ENCODE peak calls at places on chromosomes 6 and 20, in ten cellular contexts. A is stomach, D is HepG2, M is psoas muscle, G is IMR-90, W is hepatocyte, Z is body of pancreas, F is Calu3, P is bronchial epithelial cell, I is sigmoid colon. Q is an unnamed sample.
A peak's percentile ranks its signal among the peaks of the same experiment; 100 is the strongest.

GRCh38 chr6:41100871-41101287 is 28.1 kb downstream of the NFYA start:
- DNase-seq in A (no peak), D (no peak), M (no peak), G (no peak), W (no peak), Z (no peak), F (no peak), P (no peak), I (no peak), Q (no peak)

GRCh38 chr6:5997420-5998093 is 9.2 kb downstream of the NRN1 start:
- DNase-seq in A (no peak), D (no peak), M (peak; percentile 56), G (no peak), W (no peak), Z (no peak), F (no peak), P (no peak), I (no peak), Q (no peak)

GRCh38 chr6:2843138-2843740 is 1.6 kb upstream of the SERPINB1 start:
- DNase-seq in A (no peak), D (no peak), M (no peak), G (no peak), W (no peak), Z (no peak), F (no peak), P (no peak), I (no peak), Q (no peak)

GRCh38 chr6:94658929-94659328 is 918.4 kb upstream of the MANEA start:
- DNase-seq in A (no peak), D (no peak), M (no peak), G (no peak), W (no peak), Z (no peak), F (no peak), P (no peak), I (no peak), Q (no peak)

GRCh38 chr20:16415079-16415478 is 158.2 kb downstream of the KIF16B start:
- DNase-seq in A (no peak), D (no peak), M (no peak), G (peak; percentile 54), W (no peak), Z (no peak), F (no peak), P (peak; percentile 88), I (no peak), Q (no peak)

GRCh38 chr6:18141805-18142590 is 12.9 kb downstream of the TPMT start:
- DNase-seq in A (no peak), D (no peak), M (no peak), G (no peak), W (no peak), Z (no peak), F (no peak), P (no peak), I (no peak), Q (no peak)

GRCh38 chr20:6692566-6693168 is 74.8 kb upstream of the BMP2 start:
- DNase-seq in A (no peak), D (no peak), M (peak; percentile 63), G (no peak), W (peak; percentile 58), Z (no peak), F (no peak), P (no peak), I (no peak), Q (no peak)

GRCh38 chr20:11267131-11267761 is 593.4 kb upstream of the JAG1 start:
- DNase-seq in A (no peak), D (peak; percentile 79), M (peak; percentile 54), G (peak; percentile 98), W (peak; percentile 84), Z (peak; percentile 50), F (peak; percentile 52), P (peak; percentile 95), I (no peak), Q (no peak)

GRCh38 chr20:17036546-17036945 is 190.3 kb upstream of the PCSK2 start:
- DNase-seq in A (no peak), D (no peak), M (no peak), G (peak; percentile 58), W (peak; percentile 15), Z (no peak), F (no peak), P (no peak), I (no peak), Q (no peak)

GRCh38 chr20:37406010-37406998 is 60.4 kb downstream of the SRC start:
- DNase-seq in A (peak; percentile 45), D (no peak), M (no peak), G (peak; percentile 28), W (peak; percentile 77), Z (peak; percentile 40), F (peak; percentile 77), P (peak; percentile 17), I (no peak), Q (no peak)

GRCh38 chr6:111661541-111662041 is 55.9 kb upstream of the TRAF3IP2 start:
- DNase-seq in A (peak; percentile 60), D (no peak), M (peak; percentile 81), G (no peak), W (no peak), Z (peak; percentile 45), F (no peak), P (no peak), I (no peak), Q (no peak)

GRCh38 chr20:2387180-2387577 is 6.5 kb downstream of the TGM6 start:
- DNase-seq in A (no peak), D (peak; percentile 48), M (no peak), G (peak; percentile 19), W (peak; percentile 23), Z (no peak), F (peak; percentile 48), P (peak; percentile 49), I (no peak), Q (no peak)

GRCh38 chr6:36655073-36655847 is 23.3 kb upstream of the CDKN1A start:
- DNase-seq in A (no peak), D (no peak), M (no peak), G (no peak), W (no peak), Z (no peak), F (no peak), P (no peak), I (no peak), Q (no peak)

GRCh38 chr20:2752631-2753455 is 47.6 kb downstream of the CPXM1 start:
- DNase-seq in A (no peak), D (peak; percentile 58), M (no peak), G (peak; percentile 30), W (peak; percentile 79), Z (peak; percentile 39), F (peak; percentile 31), P (no peak), I (peak; percentile 68), Q (peak; percentile 51)

GRCh38 chr6:170227521-170227983 is 63.3 kb downstream of the DLL1 start:
- DNase-seq in A (no peak), D (no peak), M (no peak), G (no peak), W (no peak), Z (peak; percentile 48), F (peak; percentile 11), P (peak; percentile 46), I (peak; percentile 57), Q (no peak)

GRCh38 chr6:157877149-157877548 is 54.1 kb downstream of the SNX9 start:
- DNase-seq in A (no peak), D (no peak), M (no peak), G (no peak), W (no peak), Z (no peak), F (no peak), P (no peak), I (no peak), Q (no peak)

GRCh38 chr20:7703436-7703835 is 236.8 kb downstream of the HAO1 start:
- DNase-seq in A (no peak), D (no peak), M (no peak), G (no peak), W (no peak), Z (no peak), F (no peak), P (peak; percentile 29), I (no peak), Q (no peak)
- TF ChIP-seq CTCF in A (no peak), D (no peak), M (no peak), G (no peak), W (no peak), Z (no peak), F (no peak), P (no peak), I (no peak), Q (no peak)

DNA sequence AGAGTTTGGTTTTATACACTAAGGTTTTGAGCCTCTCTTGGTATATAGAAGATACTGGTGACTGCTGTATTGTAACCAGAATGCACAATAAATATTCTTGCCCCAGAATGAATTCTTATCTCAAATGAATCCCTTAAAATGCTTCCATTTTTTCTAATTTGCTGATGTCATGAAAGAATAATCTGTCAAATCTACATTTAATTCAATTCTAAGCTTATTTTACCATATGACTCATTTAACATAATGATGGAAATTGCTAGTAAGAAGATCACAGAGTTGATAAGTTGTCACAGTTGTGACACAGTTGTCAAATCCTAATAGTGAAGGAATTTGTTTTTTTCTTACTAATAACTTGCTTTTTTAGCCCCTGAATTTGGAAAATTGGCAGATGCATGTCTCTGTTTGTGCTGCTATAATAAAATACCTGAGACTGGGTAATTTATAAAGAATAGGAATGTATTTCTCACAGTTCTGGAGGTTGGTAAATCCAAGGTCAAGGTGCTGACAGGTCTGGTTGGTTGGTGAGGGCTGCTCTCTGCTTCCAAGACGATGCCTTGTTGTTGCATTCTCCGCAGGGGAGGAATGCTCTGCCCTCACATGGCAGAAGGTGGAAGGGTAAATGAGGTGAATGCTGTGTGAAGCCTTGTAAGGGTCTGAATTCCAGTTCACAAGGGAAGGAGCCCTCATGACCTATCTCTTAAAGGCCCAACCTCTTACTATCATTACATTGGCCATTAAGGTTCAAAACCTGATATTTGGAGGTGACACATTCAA is 4.7 kb downstream of the ECT2L start:
- DNase-seq in A (no peak), D (no peak), M (no peak), G (no peak), W (no peak), Z (no peak), F (no peak), P (no peak), I (no peak), Q (no peak)
- TF ChIP-seq CTCF in A (no peak), D (peak; percentile 28), M (no peak), G (no peak), W (no peak), Z (no peak), F (no peak), P (no peak), I (no peak), Q (no peak)

GRCh38 chr6:153024401-153025017 is 22.0 kb upstream of the MTRF1L start:
- DNase-seq in A (peak; percentile 25), D (peak; percentile 75), M (no peak), G (peak; percentile 56), W (peak; percentile 78), Z (peak; percentile 38), F (peak; percentile 36), P (peak; percentile 65), I (no peak), Q (no peak)
- TF ChIP-seq CTCF in A (no peak), D (peak; percentile 92), M (peak; percentile 80), G (peak; percentile 69), W (peak; percentile 81), Z (peak; percentile 76), F (peak; percentile 37), P (peak; percentile 81), I (peak; percentile 55), Q (peak; percentile 76)

DNA sequence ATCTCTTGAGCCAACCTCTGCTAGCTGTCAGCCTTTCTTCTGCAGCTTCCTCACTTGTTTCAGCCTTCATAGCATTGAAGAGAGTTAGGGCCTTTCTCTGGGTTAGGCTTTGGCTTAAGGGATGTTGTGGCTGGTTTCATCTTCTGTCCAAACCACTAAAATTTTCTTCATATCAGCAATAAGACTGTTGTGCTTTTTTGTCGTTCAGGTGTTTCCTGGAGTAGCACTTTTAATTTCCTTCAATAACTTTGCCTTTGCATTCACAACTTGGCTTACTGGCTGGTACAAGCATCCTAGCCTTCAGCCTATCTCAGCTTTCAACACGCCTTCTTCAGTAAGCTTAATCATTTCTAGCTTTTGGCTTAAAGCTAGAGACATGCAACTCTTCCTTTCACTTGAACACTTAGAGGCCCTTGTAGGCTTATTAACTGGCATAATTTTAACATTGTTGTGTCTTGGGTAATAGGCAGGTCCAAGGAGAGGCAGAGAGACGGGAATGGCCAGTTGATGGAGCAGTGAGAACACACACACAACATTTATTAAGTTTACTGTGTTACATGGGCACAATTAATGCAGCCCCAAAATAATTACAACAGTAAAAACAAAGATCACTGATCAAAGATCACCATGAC is 98.5 kb downstream of the HIVEP1 start:
- DNase-seq in A (no peak), D (no peak), M (no peak), G (no peak), W (no peak), Z (no peak), F (no peak), P (no peak), I (no peak), Q (no peak)
- TF ChIP-seq CTCF in A (no peak), D (no peak), M (no peak), G (no peak), W (no peak), Z (no peak), F (no peak), P (no peak), I (no peak), Q (no peak)

Q was measured in natural killer cell.